ENCODE peak calls at places on chromosomes 11 and 22, in seven cellular contexts. One of them, this sample, is unnamed.

GRCh38 chr22:42202669-42203068 is 67.8 kb downstream of the TCF20 start:
- DNase-seq in suprapubic skin: no peak
- DNase-seq in GM23338: no peak
- DNase-seq in transverse colon: no peak
- DNase-seq in sigmoid colon: no peak
- DNase-seq in K562: no peak
- DNase-seq in esophagus muscularis mucosa: no peak
- DNase-seq in this sample: no peak

GRCh38 chr22:47623056-47623739 is 860.7 kb downstream of the TBC1D22A start:
- DNase-seq in K562: no peak
- DNase-seq in suprapubic skin: no peak
- DNase-seq in sigmoid colon: peak
- DNase-seq in esophagus muscularis mucosa: peak
- DNase-seq in transverse colon: no peak
- DNase-seq in GM23338: no peak
- DNase-seq in this sample: peak

GRCh38 chr11:134282121-134283045 is 6.2 kb downstream of the GLB1L3 start:
- DNase-seq in sigmoid colon: no peak
- DNase-seq in esophagus muscularis mucosa: peak
- DNase-seq in GM23338: no peak
- DNase-seq in suprapubic skin: no peak
- DNase-seq in K562: no peak
- DNase-seq in transverse colon: no peak
- DNase-seq in this sample: no peak

GRCh38 chr11:123519055-123519796 is 89.2 kb downstream of the GRAMD1B start:
- DNase-seq in transverse colon: no peak
- DNase-seq in esophagus muscularis mucosa: no peak
- DNase-seq in K562: no peak
- DNase-seq in GM23338: peak
- DNase-seq in suprapubic skin: no peak
- DNase-seq in sigmoid colon: no peak
- DNase-seq in this sample: no peak

GRCh38 chr22:25114369-25115362 is 85.0 kb upstream of the CRYBB3 start:
- DNase-seq in esophagus muscularis mucosa: no peak
- DNase-seq in GM23338: no peak
- DNase-seq in K562: no peak
- DNase-seq in suprapubic skin: no peak
- DNase-seq in transverse colon: no peak
- DNase-seq in sigmoid colon: no peak
- DNase-seq in this sample: no peak

GRCh38 chr11:27020736-27021135 is 19.9 kb upstream of the BBOX1 start:
- DNase-seq in sigmoid colon: no peak
- DNase-seq in GM23338: no peak
- DNase-seq in suprapubic skin: no peak
- DNase-seq in transverse colon: no peak
- DNase-seq in K562: no peak
- DNase-seq in esophagus muscularis mucosa: no peak
- DNase-seq in this sample: no peak

GRCh38 chr22:45478108-45478771 is 24.4 kb upstream of the FBLN1 start:
- DNase-seq in GM23338: no peak
- DNase-seq in esophagus muscularis mucosa: no peak
- DNase-seq in suprapubic skin: no peak
- DNase-seq in K562: no peak
- DNase-seq in sigmoid colon: no peak
- DNase-seq in transverse colon: no peak
- DNase-seq in this sample: peak

GRCh38 chr11:113974741-113975470 is at the start of gene HTR3A:
- DNase-seq in transverse colon: peak
- DNase-seq in sigmoid colon: no peak
- DNase-seq in K562: peak
- DNase-seq in esophagus muscularis mucosa: no peak
- DNase-seq in suprapubic skin: no peak
- DNase-seq in GM23338: peak
- DNase-seq in this sample: no peak

GRCh38 chr22:37508431-37508963 is 10.7 kb downstream of the CARD10 start:
- DNase-seq in transverse colon: no peak
- DNase-seq in K562: no peak
- DNase-seq in sigmoid colon: no peak
- DNase-seq in GM23338: no peak
- DNase-seq in esophagus muscularis mucosa: no peak
- DNase-seq in suprapubic skin: no peak
- DNase-seq in this sample: no peak

GRCh38 chr11:15912291-15912690 is 444.1 kb downstream of the SOX6 start:
- DNase-seq in suprapubic skin: peak
- DNase-seq in sigmoid colon: no peak
- DNase-seq in K562: no peak
- DNase-seq in transverse colon: no peak
- DNase-seq in GM23338: no peak
- DNase-seq in esophagus muscularis mucosa: no peak
- DNase-seq in this sample: no peak

GRCh38 chr11:34970480-34970879 is 54.1 kb downstream of the PDHX start:
- DNase-seq in GM23338: no peak
- DNase-seq in esophagus muscularis mucosa: no peak
- DNase-seq in transverse colon: no peak
- DNase-seq in suprapubic skin: no peak
- DNase-seq in K562: no peak
- DNase-seq in sigmoid colon: no peak
- DNase-seq in this sample: no peak
- H3K27ac ChIP-seq in GM23338: no peak
- H3K27ac ChIP-seq in esophagus muscularis mucosa: no peak
- H3K27ac ChIP-seq in transverse colon: no peak
- H3K27ac ChIP-seq in suprapubic skin: no peak
- H3K27ac ChIP-seq in K562: no peak
- H3K27ac ChIP-seq in sigmoid colon: no peak
- H3K27ac ChIP-seq in this sample: no peak

DNA sequence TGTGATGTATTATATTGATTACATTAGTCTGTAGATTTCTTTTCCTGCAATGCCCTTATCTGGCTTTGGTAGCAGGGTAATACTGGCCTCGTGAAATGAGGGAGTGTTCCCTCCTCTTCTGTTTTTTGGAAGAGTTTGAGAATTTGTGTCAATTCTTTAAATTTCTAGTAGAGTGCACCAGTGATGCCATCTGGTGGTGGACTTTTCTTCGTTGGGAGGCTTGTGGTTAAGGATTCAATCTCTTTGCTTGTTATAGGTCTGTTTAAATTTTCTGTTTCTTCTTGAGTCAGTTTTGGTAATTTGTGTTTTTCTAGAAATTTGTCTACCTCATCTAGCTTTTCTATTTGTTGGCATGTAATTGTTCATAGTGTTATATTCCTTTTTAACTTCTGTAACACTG is 18.9 kb downstream of the SHANK3 start:
- DNase-seq in suprapubic skin: no peak
- DNase-seq in transverse colon: peak
- DNase-seq in sigmoid colon: no peak
- DNase-seq in GM23338: peak
- DNase-seq in esophagus muscularis mucosa: no peak
- DNase-seq in K562: peak
- DNase-seq in this sample: no peak
- TF ChIP-seq CTCF in suprapubic skin: no peak
- TF ChIP-seq CTCF in transverse colon: peak
- TF ChIP-seq CTCF in sigmoid colon: no peak
- TF ChIP-seq CTCF in GM23338: peak
- TF ChIP-seq CTCF in esophagus muscularis mucosa: peak
- TF ChIP-seq CTCF in K562: peak
- TF ChIP-seq CTCF in this sample: no peak

GRCh38 chr11:122340607-122341006 is 224.6 kb upstream of the BLID start:
- DNase-seq in esophagus muscularis mucosa: no peak
- DNase-seq in suprapubic skin: no peak
- DNase-seq in transverse colon: no peak
- DNase-seq in GM23338: no peak
- DNase-seq in sigmoid colon: no peak
- DNase-seq in K562: no peak
- DNase-seq in this sample: no peak

GRCh38 chr11:122344281-122344680 is 228.3 kb upstream of the BLID start:
- DNase-seq in transverse colon: no peak
- DNase-seq in suprapubic skin: no peak
- DNase-seq in sigmoid colon: no peak
- DNase-seq in esophagus muscularis mucosa: no peak
- DNase-seq in GM23338: no peak
- DNase-seq in K562: no peak
- DNase-seq in this sample: no peak

GRCh38 chr11:122343247-122343646 is 227.2 kb upstream of the BLID start:
- DNase-seq in suprapubic skin: no peak
- DNase-seq in GM23338: no peak
- DNase-seq in esophagus muscularis mucosa: no peak
- DNase-seq in K562: no peak
- DNase-seq in transverse colon: no peak
- DNase-seq in sigmoid colon: no peak
- DNase-seq in this sample: no peak

GRCh38 chr11:122339661-122340060 is 223.6 kb upstream of the BLID start:
- DNase-seq in sigmoid colon: no peak
- DNase-seq in suprapubic skin: no peak
- DNase-seq in esophagus muscularis mucosa: no peak
- DNase-seq in K562: no peak
- DNase-seq in GM23338: no peak
- DNase-seq in transverse colon: no peak
- DNase-seq in this sample: no peak

DNA sequence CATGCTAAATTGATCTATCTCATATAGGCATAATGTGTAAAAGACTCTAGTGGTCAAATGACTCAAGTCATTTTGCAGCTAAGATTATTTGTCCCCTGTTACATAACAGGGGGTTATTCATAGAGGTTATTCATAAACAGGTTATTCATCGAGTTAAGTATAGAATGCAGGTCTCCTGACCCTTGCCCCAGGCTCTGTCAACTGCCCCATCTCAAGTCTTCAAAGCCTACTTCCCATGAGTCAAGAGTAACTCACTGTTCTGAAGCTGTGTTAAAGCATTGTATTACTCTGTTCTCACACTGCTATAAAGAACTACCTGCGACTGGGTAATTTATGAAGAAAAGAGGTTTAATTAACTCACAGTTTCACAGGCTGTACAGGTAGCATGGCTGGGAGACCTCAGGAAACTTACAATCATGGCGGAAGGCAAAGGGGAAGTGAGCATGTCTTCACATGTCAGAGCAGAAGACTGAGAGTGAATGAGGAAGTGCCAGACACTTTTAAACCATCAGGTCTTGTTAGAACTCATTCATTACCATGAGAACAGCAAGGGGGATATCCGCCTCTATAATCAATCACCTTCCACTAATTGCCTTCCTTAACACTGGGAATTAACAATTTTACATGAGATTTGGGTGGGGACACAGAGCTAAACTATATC is 226.2 kb upstream of the BLID start:
- DNase-seq in sigmoid colon: no peak
- DNase-seq in transverse colon: no peak
- DNase-seq in suprapubic skin: no peak
- DNase-seq in esophagus muscularis mucosa: no peak
- DNase-seq in GM23338: no peak
- DNase-seq in K562: no peak
- DNase-seq in this sample: no peak
- TF ChIP-seq POLR2AphosphoS5 in sigmoid colon: no peak
- TF ChIP-seq POLR2AphosphoS5 in transverse colon: no peak
- TF ChIP-seq POLR2AphosphoS5 in suprapubic skin: no peak
- TF ChIP-seq POLR2AphosphoS5 in esophagus muscularis mucosa: no peak
- TF ChIP-seq POLR2AphosphoS5 in GM23338: no peak
- TF ChIP-seq POLR2AphosphoS5 in K562: no peak
- TF ChIP-seq POLR2AphosphoS5 in this sample: no peak

GRCh38 chr22:40241200-40241763 is 63.6 kb downstream of the TNRC6B start:
- DNase-seq in sigmoid colon: no peak
- DNase-seq in transverse colon: no peak
- DNase-seq in suprapubic skin: no peak
- DNase-seq in esophagus muscularis mucosa: no peak
- DNase-seq in K562: no peak
- DNase-seq in GM23338: no peak
- DNase-seq in this sample: no peak
- H3K27ac ChIP-seq in sigmoid colon: no peak
- H3K27ac ChIP-seq in transverse colon: no peak
- H3K27ac ChIP-seq in suprapubic skin: no peak
- H3K27ac ChIP-seq in esophagus muscularis mucosa: peak
- H3K27ac ChIP-seq in K562: no peak
- H3K27ac ChIP-seq in GM23338: peak
- H3K27ac ChIP-seq in this sample: no peak

GRCh38 chr11:2303627-2304155 is 1.9 kb downstream of the TSPAN32 start:
- DNase-seq in GM23338: no peak
- DNase-seq in K562: peak
- DNase-seq in transverse colon: no peak
- DNase-seq in esophagus muscularis mucosa: no peak
- DNase-seq in sigmoid colon: no peak
- DNase-seq in suprapubic skin: no peak
- DNase-seq in this sample: peak

GRCh38 chr11:2305862-2306823 is 4.3 kb downstream of the TSPAN32 start:
- DNase-seq in transverse colon: peak
- DNase-seq in esophagus muscularis mucosa: no peak
- DNase-seq in suprapubic skin: peak
- DNase-seq in sigmoid colon: peak
- DNase-seq in K562: no peak
- DNase-seq in GM23338: no peak
- DNase-seq in this sample: peak

GRCh38 chr11:2306971-2307732 is 5.3 kb downstream of the TSPAN32 start:
- DNase-seq in GM23338: no peak
- DNase-seq in suprapubic skin: peak
- DNase-seq in sigmoid colon: peak
- DNase-seq in K562: no peak
- DNase-seq in transverse colon: no peak
- DNase-seq in esophagus muscularis mucosa: no peak
- DNase-seq in this sample: peak

GRCh38 chr11:2304156-2305139 is 2.6 kb downstream of the TSPAN32 start:
- DNase-seq in GM23338: no peak
- DNase-seq in suprapubic skin: no peak
- DNase-seq in sigmoid colon: peak
- DNase-seq in esophagus muscularis mucosa: no peak
- DNase-seq in K562: no peak
- DNase-seq in transverse colon: no peak
- DNase-seq in this sample: peak

GRCh38 chr11:2305140-2305861 is 3.5 kb downstream of the TSPAN32 start:
- DNase-seq in sigmoid colon: peak
- DNase-seq in suprapubic skin: peak
- DNase-seq in transverse colon: peak
- DNase-seq in GM23338: peak
- DNase-seq in esophagus muscularis mucosa: no peak
- DNase-seq in K562: peak
- DNase-seq in this sample: peak
- TF ChIP-seq CTCF in sigmoid colon: peak
- TF ChIP-seq CTCF in suprapubic skin: peak
- TF ChIP-seq CTCF in transverse colon: peak
- TF ChIP-seq CTCF in GM23338: peak
- TF ChIP-seq CTCF in esophagus muscularis mucosa: peak
- TF ChIP-seq CTCF in K562: peak
- TF ChIP-seq CTCF in this sample: peak